ENCODE peak calls at places on chromosome 21, in five cellular contexts. M is stomach, O is fibroblast of pulmonary artery, G is mesendoderm, T is mesenchymal stem cell. V is an unnamed sample.

GRCh38 chr21:41396452-41397107 is 29.5 kb upstream of the MX1 start:
- DNase-seq in M (peak), O (peak), G (peak), T (peak), V (no peak)

GRCh38 chr21:42536601-42537000 is 22.9 kb downstream of the SLC37A1 start:
- DNase-seq in M (no peak), O (no peak), G (no peak), T (no peak), V (no peak)

GRCh38 chr21:26570203-26570602 is 2.9 kb downstream of the CYYR1 start:
- DNase-seq in M (no peak), O (no peak), G (peak), T (no peak), V (no peak)

GRCh38 chr21:34808569-34809204 is 139.9 kb downstream of the CLIC6 start:
- DNase-seq in M (no peak), O (peak), G (no peak), T (peak), V (peak)

GRCh38 chr21:30839304-30839703 is 9.7 kb upstream of the KRTAP7-1 start:
- DNase-seq in M (no peak), O (peak), G (peak), T (no peak), V (no peak)

GRCh38 chr21:36743008-36743407 is 44.1 kb downstream of the SIM2 start:
- DNase-seq in M (no peak), O (no peak), G (no peak), T (no peak), V (no peak)

GRCh38 chr21:34335316-34335715 is 28.5 kb upstream of the KCNE2 start:
- DNase-seq in M (no peak), O (no peak), G (no peak), T (peak), V (peak)

GRCh38 chr21:38806153-38806941 is 618 bp downstream of the ETS2 start:
- DNase-seq in M (no peak), O (no peak), G (no peak), T (no peak), V (peak)

GRCh38 chr21:31656199-31657095 is 3.0 kb upstream of the SOD1 start:
- DNase-seq in M (no peak), O (no peak), G (no peak), T (no peak), V (no peak)

GRCh38 chr21:36881223-36881622 is 85.2 kb downstream of the HLCS start:
- DNase-seq in M (no peak), O (peak), G (no peak), T (no peak), V (no peak)

GRCh38 chr21:42414553-42414927 is 10.8 kb downstream of the UBASH3A start:
- DNase-seq in M (no peak), O (no peak), G (no peak), T (no peak), V (no peak)

GRCh38 chr21:38881041-38881570 is 75.4 kb downstream of the ETS2 start:
- DNase-seq in M (no peak), O (no peak), G (no peak), T (no peak), V (no peak)

GRCh38 chr21:39387461-39388037 is 38.7 kb upstream of the HMGN1 start:
- DNase-seq in M (peak), O (peak), G (peak), T (peak), V (peak)

GRCh38 chr21:35011681-35012080 is 37.4 kb downstream of the RUNX1 start:
- DNase-seq in M (no peak), O (no peak), G (no peak), T (peak), V (no peak)

GRCh38 chr21:37655601-37656300 is 260.5 kb downstream of the KCNJ6 start:
- DNase-seq in M (no peak), O (no peak), G (no peak), T (peak), V (peak)

GRCh38 chr21:39452207-39452964 is 616 bp downstream of the SH3BGR start:
- DNase-seq in M (no peak), O (peak), G (no peak), T (peak), V (peak)

GRCh38 chr21:37817242-37817641 is 99.0 kb downstream of the KCNJ6 start:
- DNase-seq in M (no peak), O (no peak), G (no peak), T (no peak), V (no peak)

GRCh38 chr21:42475526-42476492 is 20.2 kb downstream of the RSPH1 start:
- DNase-seq in M (peak), O (no peak), G (no peak), T (no peak), V (no peak)

GRCh38 chr21:22758478-22758877 is 1760.3 kb downstream of the NCAM2 start:
- DNase-seq in M (no peak), O (no peak), G (no peak), T (no peak), V (no peak)

DNA sequence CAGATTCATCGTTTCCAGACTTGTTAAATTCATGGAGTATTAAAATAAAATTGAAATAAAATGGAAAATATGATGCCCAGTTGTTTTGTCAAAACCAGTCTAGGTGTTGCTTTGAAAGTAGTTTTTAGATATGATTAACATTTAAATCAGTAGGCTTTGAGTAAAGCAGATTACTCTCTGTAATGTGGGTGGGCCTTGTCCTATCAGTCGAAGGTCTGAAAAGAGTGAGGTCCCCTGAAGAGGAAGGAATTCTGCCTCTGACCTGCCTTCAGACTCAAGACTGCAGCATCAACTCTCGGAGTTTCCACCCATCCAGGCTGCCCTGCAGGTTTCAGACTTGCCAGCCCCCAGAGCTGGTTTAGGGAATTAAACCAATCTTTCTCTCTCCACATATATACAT is 36.2 kb downstream of the C21orf91 start:
- DNase-seq in M (no peak), O (no peak), G (no peak), T (no peak), V (no peak)
- H3K4me3 ChIP-seq in M (no peak), O (no peak), G (no peak), T (no peak), V (no peak)

DNA sequence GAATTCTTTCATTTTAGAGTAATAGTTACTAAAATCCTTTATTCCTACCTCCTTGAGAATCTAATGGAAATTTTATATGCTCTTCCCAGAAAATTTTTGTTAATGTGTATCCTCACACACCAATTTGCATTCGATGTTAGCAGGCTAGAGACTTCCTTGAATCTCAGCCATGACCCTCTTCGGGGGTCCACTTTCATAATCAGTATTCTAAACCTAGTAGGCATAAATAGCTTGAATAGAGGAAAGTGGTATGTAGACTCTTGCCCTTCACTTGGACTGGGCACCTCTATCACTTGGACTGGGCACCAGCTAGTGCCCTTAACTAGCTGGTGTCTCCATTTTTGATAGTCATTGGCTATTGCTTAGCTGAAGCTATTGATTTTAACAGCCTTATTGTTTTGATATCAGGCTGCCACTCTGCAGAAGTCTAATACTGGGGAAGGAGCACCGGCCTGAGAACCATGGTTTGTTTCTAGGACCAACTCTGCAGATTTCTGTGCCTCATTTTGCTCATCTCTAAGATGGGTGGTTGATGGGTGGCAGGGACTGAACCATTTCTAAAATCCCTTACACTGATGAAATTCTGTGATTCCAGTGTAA is 42.8 kb downstream of the MRPL39 start:
- DNase-seq in M (no peak), O (no peak), G (no peak), T (no peak), V (no peak)
- H3K4me3 ChIP-seq in M (no peak), O (no peak), G (no peak), T (no peak), V (no peak)

GRCh38 chr21:15060776-15061175 is 4.0 kb downstream of the NRIP1 start:
- DNase-seq in M (no peak), O (no peak), G (peak), T (peak), V (peak)

GRCh38 chr21:15061284-15061683 is 3.5 kb downstream of the NRIP1 start:
- DNase-seq in M (no peak), O (no peak), G (no peak), T (no peak), V (no peak)

GRCh38 chr21:15057290-15057689 is 7.5 kb downstream of the NRIP1 start:
- DNase-seq in M (no peak), O (no peak), G (peak), T (peak), V (no peak)

GRCh38 chr21:15059397-15059796 is 5.4 kb downstream of the NRIP1 start:
- DNase-seq in M (no peak), O (no peak), G (no peak), T (no peak), V (no peak)

DNA sequence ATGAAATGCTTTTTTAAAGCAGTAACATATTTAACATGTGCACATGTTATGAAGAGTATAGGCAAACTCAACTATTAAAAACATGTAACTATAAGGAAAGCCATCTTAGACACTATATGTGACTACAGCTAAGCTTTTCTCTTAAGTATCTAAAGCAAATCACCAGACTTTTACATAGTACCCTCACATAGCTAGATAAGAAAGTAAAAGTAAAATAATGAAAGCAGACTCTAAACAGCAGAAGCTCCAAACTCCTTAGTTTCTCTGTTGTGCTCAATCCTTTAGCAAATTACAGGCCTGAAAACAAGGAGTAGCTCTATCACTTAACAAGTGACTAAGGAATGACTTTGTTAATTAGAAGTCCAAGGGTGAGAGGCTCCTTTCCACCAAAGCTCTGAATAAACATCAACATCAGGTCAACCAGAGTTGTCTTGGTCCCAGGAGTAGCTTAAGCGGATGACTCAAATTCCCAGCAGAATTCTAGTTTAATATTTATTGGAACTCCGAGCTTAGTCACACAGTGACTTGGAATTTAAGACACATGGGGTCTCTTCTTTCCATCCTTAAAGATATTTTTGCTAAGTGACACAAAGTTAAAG is 6.0 kb downstream of the NRIP1 start:
- DNase-seq in M (no peak), O (peak), G (peak), T (peak), V (peak)
- H3K4me3 ChIP-seq in M (no peak), O (peak), G (no peak), T (no peak), V (peak)

DNA sequence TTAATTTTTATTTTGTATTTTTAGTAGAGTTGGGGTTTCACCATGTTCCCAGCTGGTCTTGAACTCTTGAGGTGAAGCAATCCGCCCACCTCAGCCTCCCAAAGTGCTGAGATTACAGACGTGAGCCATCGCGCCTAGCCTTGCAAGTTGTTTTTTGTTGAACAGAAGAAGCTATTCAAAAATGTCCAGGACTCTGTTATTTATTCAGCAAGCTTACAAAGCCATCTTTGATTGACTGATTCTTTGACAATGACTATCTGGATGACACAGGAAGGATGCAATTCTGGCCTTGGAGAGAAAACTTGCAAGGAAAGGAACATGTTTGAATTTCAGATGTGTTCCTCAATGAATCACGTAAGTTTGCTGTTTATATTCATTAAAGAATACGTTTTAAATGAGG is 63.5 kb downstream of the MAP3K7CL start:
- DNase-seq in M (no peak), O (no peak), G (no peak), T (no peak), V (no peak)
- H3K4me3 ChIP-seq in M (no peak), O (no peak), G (no peak), T (no peak), V (no peak)

GRCh38 chr21:44483288-44484237 is 28.3 kb downstream of the LRRC3 start:
- DNase-seq in M (no peak), O (no peak), G (no peak), T (no peak), V (no peak)
- H3K4me3 ChIP-seq in M (no peak), O (no peak), G (no peak), T (no peak), V (no peak)

DNA sequence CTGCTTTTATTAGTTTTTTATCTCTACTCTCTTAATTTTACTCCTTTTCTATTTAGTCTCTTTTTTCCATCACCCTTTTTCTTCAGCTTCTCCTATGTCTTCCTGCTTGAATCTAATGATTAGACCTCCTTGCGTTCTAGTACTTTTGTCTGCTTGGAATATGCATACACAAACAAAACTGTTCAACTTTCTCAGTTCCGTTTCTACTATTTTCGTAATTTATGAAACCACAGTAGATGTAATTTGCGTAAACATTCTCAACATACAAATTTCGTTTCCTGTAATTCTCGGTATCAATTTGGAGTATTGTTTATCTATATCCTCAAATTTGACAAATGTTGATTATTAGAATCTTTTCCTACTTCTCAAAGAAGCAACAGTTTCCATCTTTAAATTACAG is 772.5 kb downstream of the USP25 start:
- DNase-seq in M (no peak), O (no peak), G (no peak), T (no peak), V (no peak)
- H3K4me3 ChIP-seq in M (no peak), O (no peak), G (no peak), T (no peak), V (no peak)

V was measured in foreskin fibroblast.